ENCODE peak calls at places on chromosomes 2 and 18, in ten cellular contexts. I is PC-9; T is esophagus squamous epithelium; W is CD8-positive, alpha-beta memory T cell; B is fibroblast of lung; D is tibial artery; G is cardiac muscle cell; V is thyroid gland; J is left lung; S is CD8-positive, alpha-beta T cell. C is an unnamed sample. For H3K36me3, the result is how much of the 10 kb centered on the place peaks cover.

GRCh38 chr2:69242651-69243051 is 144.4 kb downstream of the GFPT1 start:
- DNase-seq in I (no peak), T (no peak), W (no peak), B (peak), D (no peak), G (no peak), V (no peak), J (no peak), S (no peak), C (no peak)

GRCh38 chr2:185219981-185220380 is 518.6 kb upstream of the FSIP2 start:
- DNase-seq in I (no peak), T (no peak), W (no peak), B (no peak), D (no peak), G (no peak), V (no peak), J (no peak), S (no peak), C (no peak)

GRCh38 chr2:15363142-15363541 is 198.0 kb downstream of the NBAS start:
- DNase-seq in I (peak), T (no peak), W (no peak), B (no peak), D (no peak), G (peak), V (no peak), J (no peak), S (no peak), C (no peak)

GRCh38 chr18:12651651-12652050 is 6.3 kb downstream of the SPIRE1 start:
- DNase-seq in I (no peak), T (no peak), W (no peak), B (no peak), D (no peak), G (no peak), V (no peak), J (no peak), S (no peak), C (no peak)

GRCh38 chr2:30366199-30366691 is 80.8 kb upstream of the LCLAT1 start:
- DNase-seq in I (no peak), T (no peak), W (no peak), B (peak), D (no peak), G (no peak), V (no peak), J (no peak), S (no peak), C (no peak)

GRCh38 chr2:120884406-120885290 is 149.0 kb downstream of the GLI2 start:
- DNase-seq in I (no peak), T (no peak), W (no peak), B (no peak), D (no peak), G (no peak), V (no peak), J (peak), S (no peak), C (no peak)

GRCh38 chr2:229410312-229410711 is 139.2 kb upstream of the PID1 start:
- DNase-seq in I (no peak), T (no peak), W (no peak), B (no peak), D (no peak), G (no peak), V (no peak), J (no peak), S (no peak), C (no peak)

GRCh38 chr2:27431395-27431794 is 3.0 kb downstream of the NRBP1 start:
- DNase-seq in I (no peak), T (no peak), W (no peak), B (peak), D (peak), G (no peak), V (no peak), J (no peak), S (no peak), C (no peak)

GRCh38 chr2:198252472-198252871 is 448.1 kb downstream of the PLCL1 start:
- DNase-seq in I (no peak), T (no peak), W (no peak), B (no peak), D (no peak), G (no peak), V (no peak), J (no peak), S (no peak), C (no peak)

GRCh38 chr2:55581875-55582547 is 35.4 kb downstream of the PPP4R3B start:
- DNase-seq in I (no peak), T (no peak), W (no peak), B (peak), D (no peak), G (peak), V (peak), J (no peak), S (no peak), C (no peak)

GRCh38 chr2:6181525-6182270 is 489.5 kb downstream of the SOX11 start:
- DNase-seq in I (no peak), T (no peak), W (no peak), B (peak), D (no peak), G (peak), V (peak), J (no peak), S (no peak), C (no peak)

GRCh38 chr2:109497911-109498870 is 115.6 kb downstream of the SEPTIN10 start:
- DNase-seq in I (no peak), T (no peak), W (no peak), B (peak), D (no peak), G (peak), V (no peak), J (no peak), S (no peak), C (no peak)

GRCh38 chr18:51523671-51524070 is 326.2 kb upstream of the MEX3C start:
- DNase-seq in I (no peak), T (no peak), W (no peak), B (no peak), D (no peak), G (no peak), V (no peak), J (no peak), S (no peak), C (no peak)

GRCh38 chr2:216539791-216540241 is 41.2 kb downstream of the RPL37A start:
- DNase-seq in I (peak), T (no peak), W (no peak), B (no peak), D (no peak), G (no peak), V (peak), J (peak), S (no peak), C (no peak)

GRCh38 chr2:157404363-157404762 is 39.5 kb downstream of the CYTIP start:
- DNase-seq in I (no peak), T (no peak), W (peak), B (no peak), D (no peak), G (no peak), V (no peak), J (no peak), S (peak), C (no peak)

GRCh38 chr2:236738896-236739295 is 169.3 kb downstream of the ACKR3 start:
- DNase-seq in I (no peak), T (no peak), W (no peak), B (no peak), D (no peak), G (no peak), V (no peak), J (no peak), S (no peak), C (no peak)

GRCh38 chr2:236733156-236733555 is 163.5 kb downstream of the ACKR3 start:
- DNase-seq in I (no peak), T (no peak), W (no peak), B (no peak), D (no peak), G (no peak), V (no peak), J (no peak), S (no peak), C (no peak)

GRCh38 chr2:236740506-236740905 is 170.9 kb downstream of the ACKR3 start:
- DNase-seq in I (no peak), T (no peak), W (no peak), B (no peak), D (no peak), G (no peak), V (peak), J (no peak), S (no peak), C (no peak)

GRCh38 chr2:236735742-236736360 is 166.2 kb downstream of the ACKR3 start:
- DNase-seq in I (no peak), T (no peak), W (no peak), B (no peak), D (no peak), G (no peak), V (no peak), J (no peak), S (no peak), C (no peak)

GRCh38 chr2:236738030-236738429 is 168.4 kb downstream of the ACKR3 start:
- DNase-seq in I (no peak), T (no peak), W (no peak), B (no peak), D (no peak), G (no peak), V (no peak), J (no peak), S (no peak), C (no peak)
- H3K4me3 ChIP-seq in I (no peak), T (no peak), W (no peak), B (no peak), D (no peak), G (no peak), V (no peak), J (no peak), S (no peak), C (no peak)

GRCh38 chr2:96344011-96344410 is 8.4 kb downstream of the NCAPH start:
- DNase-seq in I (no peak), T (no peak), W (no peak), B (no peak), D (no peak), G (peak), V (no peak), J (no peak), S (peak), C (no peak)

GRCh38 chr2:96340493-96341414 is 5.2 kb downstream of the NCAPH start:
- DNase-seq in I (no peak), T (no peak), W (no peak), B (no peak), D (no peak), G (no peak), V (no peak), J (no peak), S (no peak), C (no peak)

GRCh38 chr2:96341641-96342040 is 6.1 kb downstream of the NCAPH start:
- DNase-seq in I (no peak), T (no peak), W (no peak), B (no peak), D (no peak), G (no peak), V (no peak), J (no peak), S (no peak), C (no peak)

GRCh38 chr2:96345403-96345802 is 9.8 kb downstream of the NCAPH start:
- DNase-seq in I (no peak), T (no peak), W (no peak), B (no peak), D (no peak), G (no peak), V (no peak), J (no peak), S (no peak), C (peak)

GRCh38 chr2:96342085-96342484 is 6.5 kb downstream of the NCAPH start:
- DNase-seq in I (peak), T (no peak), W (peak), B (peak), D (no peak), G (peak), V (no peak), J (no peak), S (peak), C (no peak)
- H3K36me3 ChIP-seq in I (under half), T (under half), W (under half), B (under half), D (under half), G (under half), V (under half), J (under half), S (under half), C (under half)

GRCh38 chr2:86633094-86633740 is 9.6 kb upstream of the RNF103 start:
- DNase-seq in I (no peak), T (no peak), W (no peak), B (no peak), D (no peak), G (no peak), V (no peak), J (no peak), S (no peak), C (no peak)
- H3K4me3 ChIP-seq in I (no peak), T (no peak), W (no peak), B (no peak), D (no peak), G (no peak), V (no peak), J (no peak), S (no peak), C (no peak)

GRCh38 chr2:41728757-41729338 is 319.0 kb upstream of the PKDCC start:
- DNase-seq in I (no peak), T (no peak), W (no peak), B (no peak), D (no peak), G (no peak), V (no peak), J (no peak), S (no peak), C (no peak)

GRCh38 chr2:41727711-41728110 is 320.1 kb upstream of the PKDCC start:
- DNase-seq in I (no peak), T (no peak), W (no peak), B (no peak), D (no peak), G (no peak), V (no peak), J (no peak), S (no peak), C (no peak)

GRCh38 chr2:41726364-41726763 is 321.5 kb upstream of the PKDCC start:
- DNase-seq in I (no peak), T (no peak), W (no peak), B (no peak), D (no peak), G (no peak), V (no peak), J (no peak), S (no peak), C (no peak)

GRCh38 chr2:41727152-41727551 is 320.7 kb upstream of the PKDCC start:
- DNase-seq in I (no peak), T (no peak), W (no peak), B (no peak), D (no peak), G (no peak), V (no peak), J (no peak), S (no peak), C (no peak)

GRCh38 chr2:41729800-41730364 is 317.9 kb upstream of the PKDCC start:
- DNase-seq in I (no peak), T (no peak), W (no peak), B (no peak), D (no peak), G (no peak), V (no peak), J (no peak), S (no peak), C (no peak)
- H3K36me3 ChIP-seq in I (under half), T (under half), W (under half), B (under half), D (under half), G (under half), V (under half), J (under half), S (under half), C (under half)

C was measured in H7.